ENCODE peak calls at places on chromosomes 16 and 17, in six cellular contexts. C is IMR-90, L is HCT116, D is sigmoid colon, T is body of pancreas, O is prostate gland. E is an unnamed sample.

GRCh38 chr16:49366669-49367068 is 6.9 kb upstream of the C16orf78 start:
- DNase-seq in O (no peak), D (no peak), C (no peak), L (no peak), T (no peak), E (no peak)

GRCh38 chr17:71792966-71793365 is 327.9 kb upstream of the SOX9 start:
- DNase-seq in D (no peak), O (no peak), C (peak), L (no peak), T (no peak), E (no peak)

GRCh38 chr16:78749745-78750268 is 650.4 kb downstream of the WWOX start:
- DNase-seq in D (no peak), O (no peak), L (no peak), C (no peak), T (no peak), E (no peak)

GRCh38 chr16:15966420-15967222 is 17.2 kb downstream of the ABCC1 start:
- DNase-seq in T (no peak), D (no peak), L (peak), C (peak), O (no peak), E (no peak)

GRCh38 chr17:75707096-75707720 is 14.1 kb upstream of the ITGB4 start:
- DNase-seq in L (peak), O (no peak), C (no peak), T (no peak), D (no peak), E (peak)

GRCh38 chr17:9258115-9259020 is 237.1 kb downstream of the NTN1 start:
- DNase-seq in C (no peak), O (no peak), D (no peak), T (no peak), L (no peak), E (no peak)

GRCh38 chr16:54591816-54592246 is 305.2 kb upstream of the IRX3 start:
- DNase-seq in L (no peak), T (no peak), C (no peak), D (no peak), O (no peak), E (no peak)

GRCh38 chr17:65314212-65314611 is 177.0 kb downstream of the RGS9 start:
- DNase-seq in T (no peak), D (no peak), C (no peak), L (no peak), O (no peak), E (no peak)

GRCh38 chr17:62761884-62762283 is 46.2 kb downstream of the MARCHF10 start:
- DNase-seq in D (no peak), C (no peak), T (no peak), L (no peak), O (no peak), E (no peak)

DNA sequence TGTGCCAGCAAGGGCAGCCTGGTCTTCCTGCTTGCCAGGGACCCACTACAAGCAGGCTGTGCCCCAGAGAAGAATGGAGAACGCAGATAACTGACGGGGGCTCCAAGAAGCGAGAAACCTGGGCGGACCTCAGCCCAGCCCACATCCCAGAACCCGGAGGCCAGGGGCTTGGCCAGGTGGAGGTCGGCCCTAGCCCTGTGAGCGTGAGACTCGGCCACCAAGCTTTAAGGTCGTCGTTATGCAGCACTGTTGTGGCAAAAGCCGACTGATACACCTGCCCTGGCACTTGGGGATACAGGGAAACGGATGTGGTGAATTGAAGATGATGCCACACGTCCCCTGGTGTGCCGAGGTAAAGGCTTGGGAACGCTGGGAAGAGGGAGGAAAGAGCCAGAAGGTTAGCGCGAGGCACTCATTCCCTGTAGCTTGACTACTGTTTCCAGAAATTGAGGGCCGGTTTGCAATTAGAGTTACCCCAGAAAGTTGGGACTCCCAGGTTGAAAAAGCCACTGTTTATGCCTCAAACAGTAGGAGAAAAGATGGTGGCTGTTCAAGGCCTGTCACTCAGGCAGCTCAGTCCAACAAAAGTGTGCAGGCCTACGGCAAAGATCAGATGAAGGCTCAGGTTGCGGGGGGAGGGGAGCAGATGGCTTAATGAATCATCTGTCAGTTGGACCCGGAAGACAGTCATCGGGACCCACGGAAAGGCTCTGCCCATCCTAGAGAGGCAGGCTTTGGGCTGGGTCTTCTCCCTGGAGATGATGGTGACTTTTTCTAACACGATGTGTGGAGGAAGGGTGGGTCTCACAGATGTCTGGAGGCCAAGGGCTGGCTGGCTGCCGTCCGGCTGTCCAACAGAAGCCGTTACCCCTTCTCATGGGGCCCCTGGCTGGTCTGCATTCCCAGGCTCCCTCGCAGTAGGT is 45.6 kb upstream of the BAHCC1 start:
- DNase-seq in T (no peak), L (peak), O (no peak), C (no peak), D (no peak), E (peak)
- TF ChIP-seq POLR2A in T (no peak), L (peak), O (no peak), C (no peak), D (no peak), E (no peak)

GRCh38 chr17:61444831-61445230 is 7.4 kb upstream of the TBX4 start:
- DNase-seq in L (no peak), O (no peak), T (no peak), D (no peak), C (peak), E (no peak)
- TF ChIP-seq POLR2A in L (no peak), O (no peak), T (no peak), D (no peak), C (no peak), E (no peak)

DNA sequence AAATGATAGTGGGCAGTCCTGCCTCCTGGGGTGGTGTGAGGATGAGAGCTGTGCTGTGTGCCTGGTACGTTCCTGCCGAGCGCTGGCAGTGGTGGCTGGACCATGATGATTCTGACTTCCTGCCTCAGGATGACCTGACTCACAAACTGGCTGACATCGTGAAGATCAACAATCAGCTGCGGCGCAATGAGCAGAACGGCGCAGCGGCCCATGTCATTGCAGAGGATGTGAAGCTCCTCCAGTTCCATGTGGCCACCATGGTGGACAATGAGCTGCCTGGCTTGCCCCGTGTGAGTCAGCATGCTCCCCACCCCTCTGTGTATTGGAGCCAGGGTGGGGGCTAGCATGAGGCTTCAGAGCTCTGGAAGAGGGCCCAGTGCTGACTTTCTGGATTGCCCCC is 13.1 kb downstream of the POLR2A start:
- DNase-seq in C (no peak), T (no peak), O (no peak), L (no peak), D (no peak), E (no peak)
- TF ChIP-seq POLR2A in C (no peak), T (no peak), O (no peak), L (no peak), D (no peak), E (no peak)

GRCh38 chr17:82487898-82488297 is 29.4 kb downstream of the NARF start:
- DNase-seq in D (no peak), O (no peak), L (no peak), T (no peak), C (no peak), E (no peak)

GRCh38 chr17:82491196-82491530 is 28.4 kb upstream of the FOXK2 start:
- DNase-seq in L (no peak), C (no peak), T (no peak), O (no peak), D (no peak), E (no peak)

GRCh38 chr17:82490512-82491195 is 28.9 kb upstream of the FOXK2 start:
- DNase-seq in L (no peak), O (no peak), C (no peak), T (no peak), D (no peak), E (no peak)

GRCh38 chr17:82489851-82490511 is 29.6 kb upstream of the FOXK2 start:
- DNase-seq in T (no peak), O (no peak), D (no peak), C (no peak), L (no peak), E (no peak)

DNA sequence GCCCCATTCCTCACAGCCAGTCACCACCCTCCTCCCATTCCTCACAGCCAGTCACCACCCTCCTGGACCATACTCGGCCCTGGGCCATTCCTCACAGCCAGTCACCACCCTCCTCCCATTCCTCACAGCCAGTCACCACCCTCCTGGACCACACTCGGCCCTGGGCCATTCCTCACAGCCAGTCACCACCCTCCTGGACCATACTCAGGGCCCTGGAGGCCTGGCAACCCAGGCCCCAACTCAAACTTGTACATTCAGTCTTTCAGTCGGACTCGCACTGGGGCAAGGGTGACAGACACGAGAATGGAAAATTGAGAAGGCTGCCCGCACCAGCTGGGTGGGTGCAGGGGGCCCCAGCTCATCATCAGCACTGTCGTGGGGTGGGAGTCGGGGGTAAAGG is 30.4 kb upstream of the FOXK2 start:
- DNase-seq in L (no peak), D (peak), O (no peak), T (no peak), C (peak), E (no peak)
- TF ChIP-seq POLR2A in L (no peak), D (no peak), O (no peak), T (no peak), C (no peak), E (no peak)

GRCh38 chr17:32444301-32445074 is at the start of gene PSMD11:
- DNase-seq in D (peak), O (peak), T (peak), L (peak), C (peak), E (peak)
- TF ChIP-seq POLR2A in D (peak), O (peak), T (peak), L (no peak), C (peak), E (peak)

DNA sequence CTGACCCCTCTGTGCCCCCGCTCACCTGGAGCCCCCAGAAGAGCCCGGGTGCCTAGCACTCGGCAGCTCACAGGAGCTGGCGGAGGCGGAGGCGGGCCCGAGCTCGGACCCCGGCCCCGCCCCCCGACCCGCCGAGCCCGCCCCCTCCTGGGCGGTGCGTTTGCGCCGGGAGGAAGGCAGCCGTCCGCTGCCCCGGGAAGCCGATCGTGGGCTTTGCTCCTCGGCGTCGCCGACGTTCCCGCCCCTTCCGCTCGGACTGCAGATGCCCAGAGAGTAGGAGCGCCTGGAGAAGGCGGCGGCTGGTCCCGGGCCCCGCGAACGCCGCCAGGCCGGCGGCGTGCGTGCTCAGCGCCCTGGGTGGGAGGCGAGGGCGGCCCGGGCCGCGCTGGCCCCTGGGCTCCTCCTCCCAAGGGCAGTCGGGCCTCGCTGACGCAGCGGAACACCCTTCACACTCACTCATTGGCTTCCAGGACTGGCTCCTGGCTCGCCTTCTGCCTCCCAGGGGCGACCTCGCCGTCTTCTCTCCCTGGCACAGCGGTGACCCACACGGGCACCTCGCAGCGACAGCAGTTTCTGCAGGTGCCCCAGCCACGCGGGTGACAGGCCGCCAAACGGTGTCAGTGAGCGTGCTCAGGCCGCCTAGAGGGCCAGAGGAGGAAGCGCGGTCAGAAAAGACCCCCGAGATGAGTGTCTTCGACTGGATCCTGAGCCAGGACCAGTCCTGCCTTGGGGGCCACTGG is at the start of gene PLSCR3:
- DNase-seq in D (peak), C (peak), T (peak), O (peak), L (no peak), E (peak)
- TF ChIP-seq POLR2A in D (no peak), C (peak), T (peak), O (peak), L (peak), E (peak)

GRCh38 chr16:75064403-75065148 is 52.0 kb downstream of the LDHD start:
- DNase-seq in L (no peak), T (no peak), C (peak), O (peak), D (no peak), E (no peak)
- TF ChIP-seq POLR2A in L (no peak), T (no peak), C (no peak), O (no peak), D (no peak), E (no peak)

GRCh38 chr17:7329360-7330098 is 394 bp upstream of the NEURL4 start:
- DNase-seq in T (peak), C (peak), O (peak), D (peak), L (peak), E (peak)
- TF ChIP-seq POLR2A in T (peak), C (no peak), O (peak), D (peak), L (peak), E (peak)

DNA sequence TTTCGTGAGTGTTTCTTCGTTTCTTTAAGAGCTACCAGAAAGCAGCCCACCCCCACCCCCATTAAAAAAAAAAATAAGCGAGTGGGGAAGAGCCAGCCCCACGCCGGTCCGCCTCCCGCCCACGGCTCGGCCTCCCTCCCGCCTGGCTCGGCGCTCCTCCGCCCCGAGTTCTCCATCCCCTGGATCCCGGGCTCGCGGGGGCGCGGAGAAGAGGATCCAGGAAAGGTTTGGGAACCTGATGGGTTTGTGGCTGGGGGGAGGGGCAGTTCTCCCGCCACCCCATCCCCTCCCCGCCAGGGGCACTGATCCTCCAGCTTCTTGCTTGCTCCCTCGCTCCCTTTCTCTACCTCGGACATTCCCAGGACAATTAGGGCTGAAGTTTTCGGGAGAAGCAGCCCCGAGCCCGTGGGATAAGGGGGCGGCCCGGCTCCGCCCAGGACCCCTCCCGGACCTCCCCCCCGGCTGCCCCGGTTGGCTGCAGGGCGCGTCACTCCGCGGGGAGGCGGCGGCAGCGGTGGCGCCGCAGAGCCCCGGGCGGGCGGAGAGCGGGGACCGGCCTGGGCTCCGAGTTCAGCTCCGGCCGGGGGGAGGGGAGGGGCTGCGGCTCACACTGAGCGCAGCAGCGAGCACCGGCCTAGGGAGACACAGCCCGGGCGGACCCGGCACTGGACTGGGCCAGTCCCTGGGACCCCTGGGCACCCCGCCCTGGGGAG is 1.0 kb upstream of the SALL1 start:
- DNase-seq in T (peak), O (no peak), C (peak), D (no peak), L (no peak), E (peak)
- TF ChIP-seq POLR2A in T (no peak), O (no peak), C (no peak), D (no peak), L (no peak), E (no peak)

GRCh38 chr17:76726766-76727718 is at the start of gene METTL23:
- DNase-seq in D (peak), O (peak), L (no peak), C (peak), T (peak), E (peak)
- TF ChIP-seq POLR2A in D (no peak), O (no peak), L (peak), C (peak), T (no peak), E (peak)